ENCODE peak calls at places on chromosome 5, in five cellular contexts. One of them, this sample, is unnamed.

GRCh38 chr5:100161868-100162267 is 373.3 kb upstream of the FAM174A start:
- DNase-seq in IMR-90: no peak
- DNase-seq in tibial artery: no peak
- DNase-seq in spleen: no peak
- DNase-seq in mammary epithelial cell: no peak
- DNase-seq in this sample: no peak

GRCh38 chr5:113150221-113150620 is 173.6 kb downstream of the DCP2 start:
- DNase-seq in tibial artery: no peak
- DNase-seq in mammary epithelial cell: no peak
- DNase-seq in IMR-90: no peak
- DNase-seq in spleen: no peak
- DNase-seq in this sample: no peak

GRCh38 chr5:29379619-29380018 is 1813.9 kb upstream of the CDH6 start:
- DNase-seq in mammary epithelial cell: no peak
- DNase-seq in IMR-90: no peak
- DNase-seq in tibial artery: no peak
- DNase-seq in spleen: no peak
- DNase-seq in this sample: no peak

GRCh38 chr5:50352390-50352789 is 88.7 kb downstream of the EMB start:
- DNase-seq in tibial artery: no peak
- DNase-seq in mammary epithelial cell: no peak
- DNase-seq in spleen: no peak
- DNase-seq in IMR-90: no peak
- DNase-seq in this sample: no peak

GRCh38 chr5:43193952-43194321 is 1.9 kb downstream of the NIM1K start:
- DNase-seq in mammary epithelial cell: no peak
- DNase-seq in IMR-90: no peak
- DNase-seq in spleen: no peak
- DNase-seq in tibial artery: no peak
- DNase-seq in this sample: no peak

GRCh38 chr5:115168829-115169391 is 798 bp downstream of the TRIM36 start:
- DNase-seq in mammary epithelial cell: peak; percentile 8
- DNase-seq in IMR-90: no peak
- DNase-seq in tibial artery: no peak
- DNase-seq in spleen: no peak
- DNase-seq in this sample: peak; percentile 16

GRCh38 chr5:122262107-122262506 is 49.9 kb upstream of the SNCAIP start:
- DNase-seq in IMR-90: peak; percentile 63
- DNase-seq in spleen: no peak
- DNase-seq in tibial artery: no peak
- DNase-seq in mammary epithelial cell: peak; percentile 21
- DNase-seq in this sample: no peak

GRCh38 chr5:9370256-9370655 is 175.6 kb downstream of the SEMA5A start:
- DNase-seq in spleen: no peak
- DNase-seq in tibial artery: no peak
- DNase-seq in IMR-90: peak; percentile 49
- DNase-seq in mammary epithelial cell: peak; percentile 49
- DNase-seq in this sample: no peak

GRCh38 chr5:18236386-18236785 is 602.1 kb downstream of the TAF11L14 start:
- DNase-seq in IMR-90: no peak
- DNase-seq in mammary epithelial cell: peak; percentile 79
- DNase-seq in tibial artery: no peak
- DNase-seq in spleen: no peak
- DNase-seq in this sample: no peak

GRCh38 chr5:765948-766631 is 18.4 kb downstream of the ZDHHC11B start:
- DNase-seq in mammary epithelial cell: no peak
- DNase-seq in IMR-90: no peak
- DNase-seq in spleen: no peak
- DNase-seq in tibial artery: peak; percentile 63
- DNase-seq in this sample: no peak

GRCh38 chr5:179393078-179393477 is 47.8 kb upstream of the ADAMTS2 start:
- DNase-seq in mammary epithelial cell: peak; percentile 40
- DNase-seq in spleen: no peak
- DNase-seq in IMR-90: peak; percentile 80
- DNase-seq in tibial artery: no peak
- DNase-seq in this sample: no peak

GRCh38 chr5:106985174-106985573 is 685.6 kb downstream of the EFNA5 start:
- DNase-seq in mammary epithelial cell: no peak
- DNase-seq in tibial artery: no peak
- DNase-seq in IMR-90: no peak
- DNase-seq in spleen: no peak
- DNase-seq in this sample: no peak

GRCh38 chr5:159536166-159536565 is 205.9 kb upstream of the IL12B start:
- DNase-seq in mammary epithelial cell: no peak
- DNase-seq in IMR-90: no peak
- DNase-seq in spleen: no peak
- DNase-seq in tibial artery: no peak
- DNase-seq in this sample: no peak

GRCh38 chr5:136328097-136328496 is 37.2 kb downstream of the TRPC7 start:
- DNase-seq in IMR-90: no peak
- DNase-seq in mammary epithelial cell: no peak
- DNase-seq in spleen: no peak
- DNase-seq in tibial artery: no peak
- DNase-seq in this sample: no peak

GRCh38 chr5:50302815-50303490 is 138.1 kb downstream of the EMB start:
- DNase-seq in spleen: no peak
- DNase-seq in IMR-90: peak; percentile 47
- DNase-seq in tibial artery: no peak
- DNase-seq in mammary epithelial cell: peak; percentile 93
- DNase-seq in this sample: no peak

GRCh38 chr5:103254921-103255320 is 3.6 kb upstream of the MACIR start:
- DNase-seq in mammary epithelial cell: no peak
- DNase-seq in IMR-90: no peak
- DNase-seq in spleen: no peak
- DNase-seq in tibial artery: no peak
- DNase-seq in this sample: no peak

GRCh38 chr5:16345454-16345853 is 120.1 kb downstream of the ZNF622 start:
- DNase-seq in IMR-90: no peak
- DNase-seq in tibial artery: no peak
- DNase-seq in spleen: no peak
- DNase-seq in mammary epithelial cell: no peak
- DNase-seq in this sample: no peak

GRCh38 chr5:88873447-88873846 is 9.5 kb downstream of the MEF2C start:
- DNase-seq in spleen: no peak
- DNase-seq in mammary epithelial cell: no peak
- DNase-seq in tibial artery: no peak
- DNase-seq in IMR-90: no peak
- DNase-seq in this sample: no peak

GRCh38 chr5:72378636-72379289 is 58.6 kb downstream of the PTCD2 start:
- DNase-seq in spleen: no peak
- DNase-seq in tibial artery: peak; percentile 78
- DNase-seq in mammary epithelial cell: peak; percentile 83
- DNase-seq in IMR-90: peak; percentile 86
- DNase-seq in this sample: peak; percentile 70

GRCh38 chr5:109413463-109413862 is 3.7 kb upstream of the PJA2 start:
- DNase-seq in IMR-90: peak; percentile 58
- DNase-seq in mammary epithelial cell: no peak
- DNase-seq in spleen: no peak
- DNase-seq in tibial artery: no peak
- DNase-seq in this sample: peak; percentile 21

GRCh38 chr5:110377411-110378392 is 348.8 kb downstream of the TMEM232 start:
- DNase-seq in IMR-90: peak; percentile 34
- DNase-seq in tibial artery: no peak
- DNase-seq in spleen: no peak
- DNase-seq in mammary epithelial cell: peak; percentile 1
- DNase-seq in this sample: no peak

GRCh38 chr5:166772770-166773169 is 1518.7 kb upstream of the WWC1 start:
- DNase-seq in spleen: no peak
- DNase-seq in IMR-90: no peak
- DNase-seq in tibial artery: no peak
- DNase-seq in mammary epithelial cell: peak; percentile 44
- DNase-seq in this sample: no peak

GRCh38 chr5:4563400-4563799 is 576.7 kb upstream of the ADAMTS16 start:
- DNase-seq in IMR-90: no peak
- DNase-seq in mammary epithelial cell: peak; percentile 50
- DNase-seq in tibial artery: no peak
- DNase-seq in spleen: no peak
- DNase-seq in this sample: no peak

GRCh38 chr5:133253076-133253475 is 201.3 kb downstream of the HSPA4 start:
- DNase-seq in spleen: no peak
- DNase-seq in mammary epithelial cell: no peak
- DNase-seq in tibial artery: no peak
- DNase-seq in IMR-90: no peak
- DNase-seq in this sample: no peak

GRCh38 chr5:150663936-150664335 is 2.9 kb downstream of the MYOZ3 start:
- DNase-seq in mammary epithelial cell: peak; percentile 55
- DNase-seq in spleen: no peak
- DNase-seq in tibial artery: no peak
- DNase-seq in IMR-90: no peak
- DNase-seq in this sample: no peak

GRCh38 chr5:160020969-160021368 is 12.0 kb downstream of the TTC1 start:
- DNase-seq in IMR-90: peak; percentile 83
- DNase-seq in spleen: no peak
- DNase-seq in tibial artery: no peak
- DNase-seq in mammary epithelial cell: peak; percentile 4
- DNase-seq in this sample: no peak

GRCh38 chr5:100595152-100595811 is 60.1 kb downstream of the FAM174A start:
- DNase-seq in spleen: no peak
- DNase-seq in mammary epithelial cell: peak; percentile 88
- DNase-seq in tibial artery: peak; percentile 66
- DNase-seq in IMR-90: peak; percentile 97
- DNase-seq in this sample: no peak

GRCh38 chr5:98573834-98574233 is 199.6 kb upstream of the RGMB start:
- DNase-seq in tibial artery: no peak
- DNase-seq in IMR-90: no peak
- DNase-seq in mammary epithelial cell: no peak
- DNase-seq in spleen: no peak
- DNase-seq in this sample: no peak

GRCh38 chr5:176677209-176677931 is 30.1 kb downstream of the TSPAN17 start:
- DNase-seq in tibial artery: no peak
- DNase-seq in IMR-90: no peak
- DNase-seq in mammary epithelial cell: no peak
- DNase-seq in spleen: no peak
- DNase-seq in this sample: no peak

GRCh38 chr5:66306105-66306843 is 162.2 kb downstream of the SREK1 start:
- DNase-seq in tibial artery: no peak
- DNase-seq in IMR-90: peak; percentile 63
- DNase-seq in mammary epithelial cell: peak; percentile 58
- DNase-seq in spleen: no peak
- DNase-seq in this sample: peak; percentile 44

GRCh38 chr5:158212915-158213314 is 354.0 kb upstream of the CLINT1 start:
- DNase-seq in tibial artery: no peak
- DNase-seq in spleen: no peak
- DNase-seq in mammary epithelial cell: no peak
- DNase-seq in IMR-90: peak; percentile 1
- DNase-seq in this sample: no peak

GRCh38 chr5:64108674-64109073 is 57.0 kb upstream of the RNF180 start:
- DNase-seq in tibial artery: no peak
- DNase-seq in spleen: no peak
- DNase-seq in mammary epithelial cell: no peak
- DNase-seq in IMR-90: no peak
- DNase-seq in this sample: no peak

GRCh38 chr5:148904440-148904839 is 78.0 kb downstream of the ADRB2 start:
- DNase-seq in IMR-90: no peak
- DNase-seq in mammary epithelial cell: no peak
- DNase-seq in tibial artery: peak; percentile 85
- DNase-seq in spleen: no peak
- DNase-seq in this sample: no peak

GRCh38 chr5:34519489-34520220 is 136.5 kb upstream of the RAI14 start:
- DNase-seq in tibial artery: no peak
- DNase-seq in IMR-90: peak; percentile 70
- DNase-seq in spleen: no peak
- DNase-seq in mammary epithelial cell: peak; percentile 65
- DNase-seq in this sample: no peak

GRCh38 chr5:173329370-173330150 is 1.3 kb upstream of the STC2 start:
- DNase-seq in spleen: no peak
- DNase-seq in mammary epithelial cell: no peak
- DNase-seq in IMR-90: no peak
- DNase-seq in tibial artery: no peak
- DNase-seq in this sample: peak; percentile 23

GRCh38 chr5:14223372-14223771 is 80.2 kb downstream of the TRIO start:
- DNase-seq in IMR-90: no peak
- DNase-seq in tibial artery: no peak
- DNase-seq in mammary epithelial cell: no peak
- DNase-seq in spleen: no peak
- DNase-seq in this sample: no peak
- H3K4me1 ChIP-seq in IMR-90: peaks cover 43% of the 10 kb centered on the region
- H3K4me1 ChIP-seq in tibial artery: peaks cover 49% of the 10 kb centered on the region
- H3K4me1 ChIP-seq in mammary epithelial cell: peaks cover 7% of the 10 kb centered on the region
- H3K4me1 ChIP-seq in spleen: peaks cover 92% of the 10 kb centered on the region
- H3K4me1 ChIP-seq in this sample: peaks cover 21% of the 10 kb centered on the region

GRCh38 chr5:119336846-119337564 is 18.8 kb upstream of the TNFAIP8 start:
- DNase-seq in spleen: no peak
- DNase-seq in tibial artery: no peak
- DNase-seq in mammary epithelial cell: no peak
- DNase-seq in IMR-90: no peak
- DNase-seq in this sample: no peak
- H3K4me1 ChIP-seq in spleen: peaks cover 99% of the 10 kb centered on the region
- H3K4me1 ChIP-seq in tibial artery: peaks cover 42% of the 10 kb centered on the region
- H3K4me1 ChIP-seq in mammary epithelial cell: peaks cover 38% of the 10 kb centered on the region
- H3K4me1 ChIP-seq in IMR-90: peaks cover 4% of the 10 kb centered on the region
- H3K4me1 ChIP-seq in this sample: peaks cover 19% of the 10 kb centered on the region

GRCh38 chr5:124639095-124639665 is 107.3 kb downstream of the ZNF608 start:
- DNase-seq in IMR-90: no peak
- DNase-seq in mammary epithelial cell: no peak
- DNase-seq in spleen: no peak
- DNase-seq in tibial artery: no peak
- DNase-seq in this sample: no peak
- H3K4me1 ChIP-seq in IMR-90: peaks cover 10% of the 10 kb centered on the region
- H3K4me1 ChIP-seq in mammary epithelial cell: peaks cover 6% of the 10 kb centered on the region
- H3K4me1 ChIP-seq in spleen: no peaks in the 10 kb centered on the region
- H3K4me1 ChIP-seq in tibial artery: no peaks in the 10 kb centered on the region
- H3K4me1 ChIP-seq in this sample: no peaks in the 10 kb centered on the region

GRCh38 chr5:73436535-73437125 is 11.9 kb downstream of the FOXD1 start:
- DNase-seq in IMR-90: no peak
- DNase-seq in spleen: no peak
- DNase-seq in mammary epithelial cell: no peak
- DNase-seq in tibial artery: no peak
- DNase-seq in this sample: no peak
- H3K4me1 ChIP-seq in IMR-90: peaks cover 8% of the 10 kb centered on the region
- H3K4me1 ChIP-seq in spleen: peaks cover 22% of the 10 kb centered on the region
- H3K4me1 ChIP-seq in mammary epithelial cell: peaks cover 16% of the 10 kb centered on the region
- H3K4me1 ChIP-seq in tibial artery: peaks cover 15% of the 10 kb centered on the region
- H3K4me1 ChIP-seq in this sample: peaks cover 14% of the 10 kb centered on the region

DNA sequence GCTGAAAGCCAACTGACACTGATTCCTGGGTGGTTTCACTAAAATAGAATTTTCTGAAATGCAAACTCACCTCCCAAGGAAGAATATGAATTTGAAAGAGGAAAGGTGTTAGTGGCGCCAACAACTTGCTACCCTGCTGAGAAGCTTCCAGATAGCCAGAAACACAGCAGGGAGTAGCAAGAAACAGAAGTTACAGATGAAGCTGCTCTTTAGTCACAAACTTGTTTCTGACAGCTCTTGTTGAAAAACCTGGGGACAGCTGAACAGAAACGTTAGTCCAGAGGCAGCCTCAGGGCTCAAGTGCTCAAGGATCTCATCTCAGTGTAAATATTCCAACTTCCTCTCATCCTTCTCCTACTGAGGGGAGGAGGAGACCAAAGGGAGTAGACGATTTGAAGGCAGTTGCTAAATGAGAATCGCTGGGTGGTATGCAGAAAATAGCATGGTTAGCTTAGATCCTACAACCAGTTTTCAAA is 184.1 kb downstream of the PDE4D start:
- DNase-seq in IMR-90: no peak
- DNase-seq in mammary epithelial cell: no peak
- DNase-seq in tibial artery: no peak
- DNase-seq in spleen: no peak
- DNase-seq in this sample: no peak
- H3K4me1 ChIP-seq in IMR-90: peaks cover 2% of the 10 kb centered on the region
- H3K4me1 ChIP-seq in mammary epithelial cell: peaks cover 11% of the 10 kb centered on the region
- H3K4me1 ChIP-seq in tibial artery: peaks cover 25% of the 10 kb centered on the region
- H3K4me1 ChIP-seq in spleen: no peaks in the 10 kb centered on the region
- H3K4me1 ChIP-seq in this sample: no peaks in the 10 kb centered on the region